ENCODE peak calls at places on chromosome 10, in eight cellular contexts. Q, V, S, W, Y, N, J and T are unnamed samples.

GRCh38 chr10:112672706-112673105 is 225.7 kb downstream of the VTI1A start:
- DNase-seq in Q (no peak), V (no peak), S (no peak), W (no peak), Y (peak; percentile 10), N (no peak), J (no peak), T (no peak)

GRCh38 chr10:9147475-9147874 is 1093.0 kb downstream of the GATA3 start:
- DNase-seq in Q (no peak), V (no peak), S (no peak), W (no peak), Y (no peak), N (no peak), J (no peak), T (no peak)

GRCh38 chr10:73076361-73077183 is 20.1 kb downstream of the P4HA1 start:
- DNase-seq in Q (peak; percentile 37), V (no peak), S (no peak), W (peak; percentile 27), Y (peak; percentile 77), N (no peak), J (peak; percentile 5), T (no peak)

GRCh38 chr10:59692113-59692512 is 17.5 kb downstream of the SLC16A9 start:
- DNase-seq in Q (no peak), V (no peak), S (no peak), W (no peak), Y (no peak), N (no peak), J (no peak), T (no peak)

GRCh38 chr10:62761115-62761514 is 43.4 kb upstream of the ADO start:
- DNase-seq in Q (peak; percentile 62), V (no peak), S (no peak), W (no peak), Y (peak; percentile 76), N (peak; percentile 43), J (peak; percentile 15), T (no peak)

GRCh38 chr10:12333382-12334185 is 15.8 kb upstream of the CAMK1D start:
- DNase-seq in Q (peak; percentile 79), V (peak; percentile 77), S (peak; percentile 78), W (no peak), Y (peak; percentile 86), N (no peak), J (no peak), T (no peak)

GRCh38 chr10:59885430-59886134 is 20.8 kb downstream of the CCDC6 start:
- DNase-seq in Q (no peak), V (no peak), S (no peak), W (peak; percentile 87), Y (no peak), N (peak; percentile 79), J (no peak), T (no peak)

GRCh38 chr10:18308600-18308999 is 168.4 kb downstream of the CACNB2 start:
- DNase-seq in Q (no peak), V (no peak), S (no peak), W (no peak), Y (no peak), N (no peak), J (no peak), T (no peak)

GRCh38 chr10:96720422-96721206 is at the start of gene PIK3AP1:
- DNase-seq in Q (peak; percentile 57), V (peak; percentile 88), S (no peak), W (peak; percentile 96), Y (peak; percentile 25), N (peak; percentile 83), J (peak; percentile 75), T (peak; percentile 71)

GRCh38 chr10:16626697-16627096 is 105.0 kb upstream of the C1QL3 start:
- DNase-seq in Q (no peak), V (no peak), S (no peak), W (no peak), Y (no peak), N (no peak), J (peak; percentile 74), T (peak; percentile 10)
- TF ChIP-seq EZH2phosphoT487 in Q (no peak), V (no peak), S (no peak), W (no peak), Y (no peak), N (no peak), J (no peak), T (no peak)

GRCh38 chr10:78258303-78259030 is 224.8 kb downstream of the RPS24 start:
- DNase-seq in Q (no peak), V (no peak), S (no peak), W (peak; percentile 15), Y (peak; percentile 62), N (no peak), J (peak; percentile 28), T (no peak)
- TF ChIP-seq CTCF in Q (no peak), V (no peak), S (peak; percentile 59), W (peak; percentile 67), Y (peak; percentile 84), N (no peak), J (peak; percentile 60), T (peak; percentile 19)

GRCh38 chr10:15167411-15168295 is 840 bp downstream of the NMT2 start:
- DNase-seq in Q (peak; percentile 81), V (peak; percentile 78), S (peak; percentile 12), W (peak; percentile 44), Y (peak; percentile 34), N (peak; percentile 59), J (peak; percentile 86), T (peak; percentile 89)
- TF ChIP-seq EZH2phosphoT487 in Q (no peak), V (no peak), S (no peak), W (no peak), Y (no peak), N (no peak), J (no peak), T (no peak)

DNA sequence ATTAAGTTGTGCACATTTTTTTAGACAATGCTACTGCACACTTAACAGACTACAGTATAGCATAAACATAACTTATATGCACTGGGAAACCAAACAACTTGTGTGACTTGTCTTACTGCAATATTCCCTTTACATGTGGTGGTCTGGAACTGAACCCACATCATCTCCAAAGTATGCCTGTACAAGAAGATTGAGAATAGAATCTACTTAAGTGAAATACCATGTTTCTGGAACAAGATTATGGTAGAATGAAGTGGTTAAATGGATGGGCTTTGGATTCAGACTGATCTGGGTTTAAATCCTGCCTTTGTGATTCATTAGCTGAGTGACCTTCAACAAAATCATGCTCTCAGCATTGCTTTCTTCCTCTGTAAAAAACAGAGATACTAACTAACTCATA is 30.7 kb downstream of the CUL2 start:
- DNase-seq in Q (no peak), V (no peak), S (no peak), W (no peak), Y (no peak), N (no peak), J (no peak), T (no peak)
- TF ChIP-seq CTCF in Q (no peak), V (no peak), S (no peak), W (no peak), Y (no peak), N (no peak), J (no peak), T (no peak)